ENCODE peak calls at places on chromosomes 12 and 14, in nine cellular contexts. X, I, O, U, T, P, Z, N and D are unnamed samples.

GRCh38 chr14:99266181-99267178 is 5.5 kb downstream of the BCL11B start:
- DNase-seq in O (peak), Z (peak), P (no peak), T (peak), I (peak), N (peak), X (peak), U (peak), D (peak)

GRCh38 chr12:72673853-72674252 is 401.7 kb downstream of the TRHDE start:
- DNase-seq in T (no peak), O (no peak), N (no peak), P (no peak), U (no peak), I (no peak), Z (no peak), X (no peak), D (no peak)

GRCh38 chr12:118164798-118165486 is 29.0 kb downstream of the PEBP1 start:
- DNase-seq in O (peak), P (peak), X (no peak), I (peak), N (no peak), T (peak), Z (no peak), U (peak), D (no peak)

GRCh38 chr12:111406474-111407370 is 999 bp downstream of the SH2B3 start:
- DNase-seq in U (peak), N (peak), X (peak), I (peak), O (no peak), Z (no peak), T (no peak), P (no peak), D (peak)

GRCh38 chr14:105473677-105474477 is 744 bp upstream of the CRIP2 start:
- DNase-seq in N (peak), P (peak), X (peak), Z (peak), I (peak), O (peak), U (peak), T (peak), D (peak)

GRCh38 chr12:57096099-57096572 is 7.2 kb downstream of the NAB2 start:
- DNase-seq in N (no peak), Z (peak), I (no peak), T (no peak), O (no peak), U (no peak), P (no peak), X (no peak), D (no peak)

GRCh38 chr14:101823511-101824120 is 62.1 kb downstream of the PPP2R5C start:
- DNase-seq in P (no peak), Z (no peak), O (no peak), N (peak), U (peak), I (peak), T (no peak), X (no peak), D (no peak)

GRCh38 chr12:4025420-4026358 is 152.5 kb upstream of the PARP11 start:
- DNase-seq in I (no peak), P (no peak), X (no peak), T (no peak), N (no peak), Z (no peak), O (no peak), U (peak), D (no peak)

GRCh38 chr14:46819117-46819516 is 167.5 kb upstream of the RPL10L start:
- DNase-seq in P (no peak), N (no peak), I (no peak), T (no peak), X (no peak), O (no peak), U (no peak), Z (no peak), D (no peak)

GRCh38 chr14:54922598-54922997 is 20.0 kb upstream of the GCH1 start:
- DNase-seq in N (no peak), Z (no peak), I (no peak), U (no peak), T (no peak), P (no peak), O (peak), X (no peak), D (no peak)

GRCh38 chr14:105485720-105486332 is 860 bp upstream of the CRIP1 start:
- DNase-seq in P (no peak), X (no peak), U (peak), I (peak), N (peak), Z (no peak), O (no peak), T (no peak), D (no peak)

GRCh38 chr12:49129332-49130150 is 1.7 kb downstream of the TUBA1B start:
- DNase-seq in T (no peak), Z (no peak), X (no peak), N (no peak), U (no peak), I (peak), P (no peak), O (no peak), D (no peak)

GRCh38 chr12:106648736-106649135 is 65.9 kb downstream of the RFX4 start:
- DNase-seq in N (no peak), I (no peak), X (no peak), U (no peak), O (no peak), T (no peak), P (no peak), Z (no peak), D (no peak)

GRCh38 chr14:32567543-32568384 is 238.7 kb downstream of the AKAP6 start:
- DNase-seq in U (peak), N (no peak), P (no peak), I (no peak), Z (no peak), T (no peak), X (no peak), O (peak), D (no peak)

GRCh38 chr14:34693228-34693939 is 21.0 kb downstream of the CFL2 start:
- DNase-seq in P (no peak), X (peak), Z (peak), O (no peak), N (no peak), T (peak), U (no peak), I (peak), D (no peak)

GRCh38 chr12:123749355-123749754 is 12.7 kb upstream of the DNAH10 start:
- DNase-seq in X (no peak), N (no peak), P (no peak), T (no peak), U (no peak), Z (no peak), O (no peak), I (no peak), D (no peak)

GRCh38 chr12:127416796-127417195 is 850.2 kb upstream of the TMEM132C start:
- DNase-seq in O (peak), I (no peak), Z (no peak), T (no peak), P (no peak), N (no peak), X (no peak), U (no peak), D (no peak)

GRCh38 chr14:61623927-61624326 is 71.4 kb upstream of the HIF1A start:
- DNase-seq in P (no peak), X (no peak), O (peak), U (no peak), N (no peak), Z (no peak), I (no peak), T (no peak), D (no peak)

GRCh38 chr12:115012861-115013667 is 329.1 kb upstream of the TBX3 start:
- DNase-seq in U (peak), O (no peak), P (no peak), Z (no peak), N (no peak), X (no peak), I (no peak), T (no peak), D (no peak)

DNA sequence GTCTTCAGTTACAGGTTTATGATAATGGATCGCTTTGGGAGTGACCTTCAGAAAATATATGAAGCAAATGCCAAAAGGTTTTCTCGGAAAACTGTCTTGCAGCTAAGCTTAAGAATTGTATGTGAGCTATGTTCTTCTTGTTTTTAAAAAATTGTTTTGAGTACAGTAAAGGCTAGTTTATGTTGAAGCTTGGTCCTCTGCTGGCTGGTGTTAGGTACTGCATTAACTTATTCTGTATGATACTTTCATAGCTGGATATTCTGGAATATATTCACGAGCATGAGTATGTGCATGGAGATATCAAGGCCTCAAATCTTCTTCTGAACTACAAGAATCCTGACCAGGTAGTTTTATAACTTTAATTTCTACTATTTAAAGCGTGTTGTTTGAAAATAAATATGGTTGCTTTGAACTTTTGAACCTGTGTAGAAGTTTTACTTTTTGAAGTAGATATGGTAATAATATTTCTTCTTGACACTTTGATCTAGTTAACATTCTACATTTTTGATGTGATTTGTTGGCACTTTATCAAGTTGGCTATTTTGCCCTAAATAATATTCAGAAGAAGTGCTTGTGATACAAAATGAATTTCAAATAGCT is 55.7 kb downstream of the VRK1 start:
- DNase-seq in N (no peak), X (no peak), T (peak), P (no peak), U (peak), I (peak), O (peak), Z (no peak), D (no peak)
- H3K27ac ChIP-seq in N (no peak), X (no peak), T (no peak), P (no peak), U (no peak), I (no peak), O (no peak), Z (no peak), D (no peak)

GRCh38 chr14:103846008-103846568 is 1.3 kb downstream of the PPP1R13B start:
- DNase-seq in Z (no peak), I (no peak), P (no peak), X (no peak), O (no peak), U (no peak), T (no peak), N (no peak), D (no peak)
- H3K27ac ChIP-seq in Z (no peak), I (peak), P (no peak), X (peak), O (no peak), U (no peak), T (no peak), N (no peak), D (no peak)

DNA sequence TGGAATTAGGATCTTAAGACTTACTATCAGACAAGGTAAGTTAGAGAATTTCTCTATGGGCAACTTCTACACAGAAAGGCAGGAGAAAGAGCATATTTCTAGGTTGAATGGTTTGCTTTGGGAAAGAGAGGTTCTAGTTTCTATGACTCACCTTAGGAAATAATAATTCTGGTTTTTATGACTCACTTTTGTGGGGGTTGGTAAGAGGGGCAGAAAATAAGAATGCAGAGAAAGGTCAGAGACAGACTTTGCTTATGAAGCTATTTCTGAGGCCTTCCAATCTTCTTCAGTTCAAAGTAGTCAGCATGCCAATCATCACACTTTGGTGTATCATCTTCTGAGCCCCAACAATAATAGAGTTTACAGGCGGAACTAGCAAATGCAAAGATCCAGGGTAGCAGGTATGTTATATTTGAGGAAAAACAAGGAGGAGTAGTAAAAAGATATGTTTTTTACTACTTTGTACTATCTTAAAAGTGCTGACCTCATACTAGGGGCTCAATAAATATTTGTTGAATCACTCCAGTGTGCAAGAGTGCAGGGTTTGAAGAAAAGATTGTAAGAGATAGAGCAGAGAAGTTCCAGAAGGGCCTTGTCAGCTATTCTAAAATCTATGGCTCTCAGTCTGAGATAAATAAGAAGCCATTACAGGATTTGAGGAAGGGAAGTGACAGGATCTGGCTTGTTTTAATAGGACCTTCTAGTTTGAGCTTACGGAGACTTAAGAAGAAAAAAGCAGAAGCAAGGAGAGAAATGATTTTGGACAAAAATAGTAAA is 56.7 kb upstream of the LRFN5 start:
- DNase-seq in U (peak), T (no peak), I (no peak), O (peak), P (no peak), X (no peak), N (no peak), Z (no peak), D (no peak)
- H3K27ac ChIP-seq in U (peak), T (no peak), I (no peak), O (no peak), P (no peak), X (no peak), N (no peak), Z (no peak), D (no peak)

DNA sequence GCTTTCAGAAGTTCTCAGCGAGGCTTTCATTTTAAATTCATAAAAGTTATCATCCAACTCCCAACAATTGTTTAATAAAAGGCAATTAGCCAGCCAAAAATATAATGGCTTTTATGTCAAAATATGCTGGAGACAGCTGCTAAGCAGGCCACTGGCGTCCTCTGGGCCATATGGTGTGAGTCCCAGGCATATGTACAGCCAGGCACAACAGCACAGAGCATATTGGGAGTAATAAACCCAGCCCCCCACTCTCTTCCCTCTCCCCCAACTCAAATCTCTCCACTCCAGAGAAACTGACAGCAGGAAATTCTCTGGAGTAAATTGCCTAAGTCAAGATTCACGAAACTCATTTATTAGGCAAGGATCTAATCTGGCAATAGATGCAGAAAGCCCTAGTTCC is 147.8 kb upstream of the SEL1L start:
- DNase-seq in N (no peak), Z (no peak), X (no peak), I (no peak), T (no peak), U (no peak), P (no peak), O (no peak), D (no peak)
- H3K27ac ChIP-seq in N (no peak), Z (no peak), X (no peak), I (no peak), T (no peak), U (no peak), P (no peak), O (no peak), D (no peak)